ENCODE peak calls at places on chromosome 19, in four cellular contexts. One of them, this sample, is unnamed.
A peak's percentile ranks its signal among the peaks of the same experiment; 100 is the strongest.

GRCh38 chr19:41898235-41898634 is 15.3 kb downstream of the ARHGEF1 start:
- DNase-seq in left lung: peak; percentile 68
- DNase-seq in cardiac fibroblast: no peak
- DNase-seq in psoas muscle: no peak
- DNase-seq in this sample: no peak

GRCh38 chr19:4064551-4065260 is 2.0 kb downstream of the ZBTB7A start:
- DNase-seq in left lung: peak; percentile 90
- DNase-seq in cardiac fibroblast: no peak
- DNase-seq in psoas muscle: peak; percentile 85
- DNase-seq in this sample: peak; percentile 85

GRCh38 chr19:28319208-28319607 is 893.7 kb downstream of the UQCRFS1 start:
- DNase-seq in left lung: no peak
- DNase-seq in cardiac fibroblast: no peak
- DNase-seq in psoas muscle: no peak
- DNase-seq in this sample: no peak

GRCh38 chr19:49840321-49840720 is 10.6 kb upstream of the PTOV1 start:
- DNase-seq in left lung: no peak
- DNase-seq in cardiac fibroblast: no peak
- DNase-seq in psoas muscle: no peak
- DNase-seq in this sample: no peak

GRCh38 chr19:6772028-6772865 is at the start of gene VAV1:
- DNase-seq in left lung: peak; percentile 95
- DNase-seq in cardiac fibroblast: no peak
- DNase-seq in psoas muscle: peak; percentile 72
- DNase-seq in this sample: peak; percentile 89

GRCh38 chr19:8423821-8424223 is 10.7 kb downstream of the MARCHF2 start:
- DNase-seq in left lung: peak; percentile 90
- DNase-seq in cardiac fibroblast: peak; percentile 99
- DNase-seq in psoas muscle: peak; percentile 94
- DNase-seq in this sample: peak; percentile 85

GRCh38 chr19:38229585-38230073 is 5.6 kb upstream of the DPF1 start:
- DNase-seq in left lung: no peak
- DNase-seq in cardiac fibroblast: peak; percentile 75
- DNase-seq in psoas muscle: peak; percentile 69
- DNase-seq in this sample: peak; percentile 76

GRCh38 chr19:38792250-38793111 is 3.5 kb downstream of the LGALS7B start:
- DNase-seq in left lung: peak; percentile 82
- DNase-seq in cardiac fibroblast: no peak
- DNase-seq in psoas muscle: peak; percentile 78
- DNase-seq in this sample: peak; percentile 82

GRCh38 chr19:8511573-8512101 is 2.3 kb downstream of the ZNF414 start:
- DNase-seq in left lung: no peak
- DNase-seq in cardiac fibroblast: no peak
- DNase-seq in psoas muscle: no peak
- DNase-seq in this sample: peak; percentile 73

GRCh38 chr19:39261704-39262103 is 6.5 kb upstream of the IFNL2 start:
- DNase-seq in left lung: no peak
- DNase-seq in cardiac fibroblast: no peak
- DNase-seq in psoas muscle: no peak
- DNase-seq in this sample: no peak

GRCh38 chr19:1978346-1978894 is 37.1 kb downstream of the BTBD2 start:
- DNase-seq in left lung: no peak
- DNase-seq in cardiac fibroblast: no peak
- DNase-seq in psoas muscle: no peak
- DNase-seq in this sample: no peak

GRCh38 chr19:2426661-2427322 is 594 bp downstream of the TIMM13 start:
- DNase-seq in left lung: peak; percentile 86
- DNase-seq in cardiac fibroblast: peak; percentile 38
- DNase-seq in psoas muscle: peak; percentile 81
- DNase-seq in this sample: peak; percentile 80

GRCh38 chr19:38044267-38045111 is 137.5 kb downstream of the SIPA1L3 start:
- DNase-seq in left lung: peak; percentile 2
- DNase-seq in cardiac fibroblast: peak; percentile 63
- DNase-seq in psoas muscle: no peak
- DNase-seq in this sample: no peak

GRCh38 chr19:42253245-42254082 is 1.5 kb downstream of the ERF start:
- DNase-seq in left lung: peak; percentile 92
- DNase-seq in cardiac fibroblast: no peak
- DNase-seq in psoas muscle: peak; percentile 80
- DNase-seq in this sample: peak; percentile 86

GRCh38 chr19:6292006-6292405 is 12.2 kb upstream of the MLLT1 start:
- DNase-seq in left lung: no peak
- DNase-seq in cardiac fibroblast: peak; percentile 7
- DNase-seq in psoas muscle: no peak
- DNase-seq in this sample: no peak

GRCh38 chr19:2041686-2042484 is 9.2 kb downstream of the MKNK2 start:
- DNase-seq in left lung: peak; percentile 100
- DNase-seq in cardiac fibroblast: peak; percentile 81
- DNase-seq in psoas muscle: peak; percentile 99
- DNase-seq in this sample: peak; percentile 100

GRCh38 chr19:10145031-10145430 is 25.3 kb upstream of the EIF3G start:
- DNase-seq in left lung: no peak
- DNase-seq in cardiac fibroblast: no peak
- DNase-seq in psoas muscle: no peak
- DNase-seq in this sample: no peak

GRCh38 chr19:55352040-55352439 is 2.5 kb downstream of the COX6B2 start:
- DNase-seq in left lung: no peak
- DNase-seq in cardiac fibroblast: no peak
- DNase-seq in psoas muscle: no peak
- DNase-seq in this sample: no peak

GRCh38 chr19:36420961-36421748 is 2.7 kb upstream of the ZFP82 start:
- DNase-seq in left lung: peak; percentile 72
- DNase-seq in cardiac fibroblast: peak; percentile 55
- DNase-seq in psoas muscle: no peak
- DNase-seq in this sample: no peak

GRCh38 chr19:44891016-44891882 is at the start of gene TOMM40:
- DNase-seq in left lung: peak; percentile 97
- DNase-seq in cardiac fibroblast: peak; percentile 100
- DNase-seq in psoas muscle: peak; percentile 100
- DNase-seq in this sample: no peak

GRCh38 chr19:6271251-6271650 is 8.5 kb downstream of the MLLT1 start:
- DNase-seq in left lung: no peak
- DNase-seq in cardiac fibroblast: peak; percentile 42
- DNase-seq in psoas muscle: no peak
- DNase-seq in this sample: no peak

GRCh38 chr19:5693195-5694166 is 3.4 kb downstream of the RPL36 start:
- DNase-seq in left lung: no peak
- DNase-seq in cardiac fibroblast: no peak
- DNase-seq in psoas muscle: no peak
- DNase-seq in this sample: peak; percentile 67

GRCh38 chr19:41226053-41226873 is 7.2 kb downstream of the AXL start:
- DNase-seq in left lung: peak; percentile 90
- DNase-seq in cardiac fibroblast: peak; percentile 82
- DNase-seq in psoas muscle: peak; percentile 79
- DNase-seq in this sample: peak; percentile 85

GRCh38 chr19:9953802-9954542 is 17.7 kb upstream of the OLFM2 start:
- DNase-seq in left lung: no peak
- DNase-seq in cardiac fibroblast: no peak
- DNase-seq in psoas muscle: no peak
- DNase-seq in this sample: no peak

GRCh38 chr19:34774857-34775256 is 1.8 kb upstream of the ZNF599 start:
- DNase-seq in left lung: no peak
- DNase-seq in cardiac fibroblast: no peak
- DNase-seq in psoas muscle: no peak
- DNase-seq in this sample: no peak

GRCh38 chr19:15199652-15200574 is 882 bp downstream of the NOTCH3 start:
- DNase-seq in left lung: peak; percentile 79
- DNase-seq in cardiac fibroblast: no peak
- DNase-seq in psoas muscle: no peak
- DNase-seq in this sample: no peak
- H3K4me3 ChIP-seq in left lung: peak overlapping the region; percentile 59
- H3K4me3 ChIP-seq in cardiac fibroblast: peak overlapping the region; percentile 81
- H3K4me3 ChIP-seq in psoas muscle: peak overlapping the region; percentile 59
- H3K4me3 ChIP-seq in this sample: peak overlapping the region; percentile 52

GRCh38 chr19:53644061-53644816 is 12.4 kb downstream of the DPRX start:
- DNase-seq in left lung: no peak
- DNase-seq in cardiac fibroblast: no peak
- DNase-seq in psoas muscle: no peak
- DNase-seq in this sample: no peak

GRCh38 chr19:53646144-53646543 is 14.3 kb downstream of the DPRX start:
- DNase-seq in left lung: no peak
- DNase-seq in cardiac fibroblast: no peak
- DNase-seq in psoas muscle: no peak
- DNase-seq in this sample: no peak

GRCh38 chr19:53647350-53647749 is 15.6 kb downstream of the DPRX start:
- DNase-seq in left lung: no peak
- DNase-seq in cardiac fibroblast: no peak
- DNase-seq in psoas muscle: no peak
- DNase-seq in this sample: no peak

GRCh38 chr19:53639471-53639870 is 7.7 kb downstream of the DPRX start:
- DNase-seq in left lung: no peak
- DNase-seq in cardiac fibroblast: no peak
- DNase-seq in psoas muscle: no peak
- DNase-seq in this sample: no peak

DNA sequence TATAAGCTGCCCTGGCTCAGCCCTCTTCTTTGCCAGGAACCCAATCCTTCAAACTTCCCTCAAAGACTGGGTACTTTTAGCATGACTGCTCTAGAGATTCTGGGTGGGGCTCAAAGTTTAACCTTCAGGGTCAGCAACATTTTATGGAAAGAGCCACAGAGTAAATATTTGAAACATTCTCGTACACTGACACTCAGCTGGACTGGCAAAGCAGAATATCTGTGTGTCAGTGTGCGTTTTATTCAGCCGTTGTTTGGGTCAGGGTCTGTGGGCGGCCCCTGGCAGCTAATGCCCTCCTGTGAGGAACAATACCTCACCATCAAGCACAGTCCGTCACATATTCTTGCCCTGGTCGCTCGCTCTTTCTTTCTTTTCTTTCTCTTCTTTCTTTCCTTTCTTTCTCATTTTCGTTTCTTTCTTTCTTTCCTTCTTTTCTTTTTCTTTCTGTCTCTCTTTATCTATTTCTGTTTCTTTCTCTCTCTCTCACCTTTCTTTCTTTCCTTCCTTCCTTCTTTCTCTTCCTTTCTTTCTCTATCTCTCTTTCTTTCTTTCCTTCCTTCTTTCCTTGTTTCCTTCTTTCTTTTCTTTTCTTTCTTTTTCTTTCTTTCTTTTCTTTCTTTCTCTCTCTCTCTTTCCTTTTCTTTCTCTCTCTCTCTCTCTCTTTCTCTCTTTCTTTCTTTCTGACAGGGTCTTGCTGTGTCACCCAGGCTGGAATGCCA is 10.7 kb downstream of the DPRX start:
- DNase-seq in left lung: no peak
- DNase-seq in cardiac fibroblast: no peak
- DNase-seq in psoas muscle: no peak
- DNase-seq in this sample: no peak
- TF ChIP-seq CTCF in left lung: no peak
- TF ChIP-seq CTCF in cardiac fibroblast: no peak
- TF ChIP-seq CTCF in psoas muscle: no peak
- TF ChIP-seq CTCF in this sample: no peak

GRCh38 chr19:17260842-17261325 is 3.7 kb downstream of the USHBP1 start:
- DNase-seq in left lung: peak; percentile 97
- DNase-seq in cardiac fibroblast: peak; percentile 83
- DNase-seq in psoas muscle: peak; percentile 91
- DNase-seq in this sample: peak; percentile 94
- H3K4me3 ChIP-seq in left lung: no peak overlapping the region
- H3K4me3 ChIP-seq in cardiac fibroblast: no peak overlapping the region
- H3K4me3 ChIP-seq in psoas muscle: no peak overlapping the region
- H3K4me3 ChIP-seq in this sample: no peak overlapping the region

GRCh38 chr19:18589380-18590272 is 1.0 kb downstream of the REX1BD start:
- DNase-seq in left lung: peak; percentile 92
- DNase-seq in cardiac fibroblast: peak; percentile 68
- DNase-seq in psoas muscle: peak; percentile 84
- DNase-seq in this sample: peak; percentile 90
- TF ChIP-seq CTCF in left lung: no peak
- TF ChIP-seq CTCF in cardiac fibroblast: no peak
- TF ChIP-seq CTCF in psoas muscle: no peak
- TF ChIP-seq CTCF in this sample: no peak

DNA sequence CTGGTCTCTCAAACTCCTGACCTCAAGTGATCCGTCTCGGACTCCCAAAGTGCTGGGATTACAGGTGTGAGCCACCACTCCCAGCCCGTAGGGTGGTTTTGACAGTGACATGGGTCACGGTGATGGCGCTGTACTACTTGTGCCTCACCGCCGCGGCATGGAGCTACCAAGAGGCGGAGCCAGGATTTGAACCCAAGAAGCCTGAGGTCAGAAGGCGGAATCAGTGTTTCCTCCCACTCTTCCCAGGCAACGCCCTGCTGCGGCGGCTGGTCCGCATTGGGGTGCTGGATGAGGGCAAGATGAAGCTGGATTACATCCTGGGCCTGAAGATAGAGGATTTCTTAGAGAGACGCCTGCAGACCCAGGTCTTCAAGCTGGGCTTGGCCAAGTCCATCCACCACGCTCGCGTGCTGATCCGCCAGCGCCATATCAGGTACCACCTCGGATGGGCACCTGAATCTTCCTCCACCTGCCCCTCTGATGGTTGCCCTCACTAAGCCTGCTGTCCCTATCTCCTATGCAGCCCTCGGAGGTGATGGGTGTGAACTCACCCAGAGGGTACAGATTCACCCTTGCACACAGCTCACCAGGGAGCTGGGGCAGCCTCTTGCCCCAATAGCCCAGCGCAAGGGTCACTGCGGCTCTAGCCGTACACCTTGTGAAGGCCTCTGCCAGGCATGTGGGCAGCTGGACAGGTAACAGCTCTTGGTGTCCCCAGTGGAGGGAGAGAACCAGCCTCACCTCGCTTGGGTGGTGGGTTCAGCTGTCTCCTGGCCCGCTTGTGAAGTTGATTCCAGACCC is 5.6 kb downstream of the RPS9 start:
- DNase-seq in left lung: peak; percentile 77
- DNase-seq in cardiac fibroblast: no peak
- DNase-seq in psoas muscle: no peak
- DNase-seq in this sample: peak; percentile 71
- H3K4me3 ChIP-seq in left lung: no peak overlapping the region
- H3K4me3 ChIP-seq in cardiac fibroblast: no peak overlapping the region
- H3K4me3 ChIP-seq in psoas muscle: peak overlapping the region; percentile 18
- H3K4me3 ChIP-seq in this sample: peak overlapping the region; percentile 21

DNA sequence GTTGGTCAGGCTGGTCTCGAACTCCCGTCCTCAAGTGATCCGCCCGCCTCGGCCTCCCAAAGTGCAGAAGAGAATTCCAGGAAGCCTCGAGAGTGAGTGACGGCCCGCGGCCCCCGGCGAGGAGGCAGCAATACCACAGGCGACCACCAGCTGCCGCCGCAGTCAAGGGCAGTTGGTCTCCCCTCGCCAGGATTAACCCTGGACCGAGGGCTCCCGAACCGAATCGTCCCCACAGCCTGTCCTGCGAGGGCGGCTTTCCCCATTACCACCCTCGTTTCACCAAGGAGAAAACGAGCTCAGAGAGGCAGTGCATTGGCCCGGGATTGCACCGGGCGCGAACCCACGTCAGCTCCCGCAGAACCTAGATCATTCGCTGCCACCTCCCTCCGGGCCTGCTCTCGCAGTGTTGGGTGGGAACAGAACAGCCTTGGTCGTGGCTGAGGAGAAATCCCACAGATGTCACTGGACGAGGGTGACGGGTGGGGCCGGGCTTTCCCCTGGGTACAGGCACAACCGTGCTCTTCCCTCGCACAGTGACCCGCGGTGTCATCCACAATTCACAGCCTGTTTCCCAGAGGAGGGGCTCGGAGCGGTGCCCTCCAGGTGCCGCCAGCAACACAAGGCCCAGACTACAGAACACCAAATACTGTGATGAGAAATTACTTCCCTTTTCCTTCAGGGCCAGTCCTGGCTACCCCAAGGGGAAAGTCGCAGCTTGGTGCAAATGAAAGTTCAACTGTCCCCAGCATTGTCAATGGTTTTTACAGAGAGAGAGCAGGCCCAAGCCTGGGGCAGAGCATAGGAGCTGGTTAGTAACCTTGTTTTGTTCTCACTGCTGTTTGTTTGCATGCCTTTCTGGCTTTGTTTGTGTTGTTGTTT is 24.8 kb downstream of the C2CD4C start:
- DNase-seq in left lung: no peak
- DNase-seq in cardiac fibroblast: no peak
- DNase-seq in psoas muscle: no peak
- DNase-seq in this sample: peak; percentile 63
- TF ChIP-seq CTCF in left lung: no peak
- TF ChIP-seq CTCF in cardiac fibroblast: peak; percentile 41
- TF ChIP-seq CTCF in psoas muscle: peak; percentile 53
- TF ChIP-seq CTCF in this sample: peak; percentile 57

This sample was measured in upper lobe of right lung.